ENCODE peak calls at places on chromosomes 13 and 19, in nine cellular contexts. U, G, K, I, B, P, E, M and Q are unnamed samples. For H3K9me3, the result is how much of the 10 kb centered on the place peaks cover.

GRCh38 chr19:11457115-11457514 is 21.7 kb downstream of the PRKCSH start:
- DNase-seq in P (no peak), K (no peak), G (no peak), M (no peak), I (no peak), E (no peak), U (no peak), B (no peak), Q (no peak)

GRCh38 chr19:2558543-2558942 is 82.6 kb downstream of the GADD45B start:
- DNase-seq in B (no peak), P (no peak), U (no peak), G (no peak), E (no peak), I (no peak), K (no peak), M (no peak), Q (no peak)

GRCh38 chr13:31631716-31632115 is 107.6 kb upstream of the RXFP2 start:
- DNase-seq in M (no peak), P (no peak), G (no peak), E (no peak), B (no peak), U (no peak), K (no peak), I (no peak), Q (no peak)

GRCh38 chr19:41541990-41542584 is 33.9 kb upstream of the CEACAM21 start:
- DNase-seq in U (no peak), G (peak), M (no peak), E (peak), B (peak), K (peak), I (peak), P (peak), Q (peak)

GRCh38 chr13:95288899-95289500 is 12.3 kb downstream of the ABCC4 start:
- DNase-seq in K (no peak), U (no peak), M (no peak), B (no peak), G (no peak), I (no peak), E (no peak), P (no peak), Q (no peak)

GRCh38 chr13:98435356-98435755 is 141.6 kb downstream of the STK24 start:
- DNase-seq in B (no peak), U (no peak), M (no peak), P (no peak), I (no peak), E (no peak), G (no peak), K (no peak), Q (no peak)

GRCh38 chr19:58543826-58544590 is at the start of gene TRIM28:
- DNase-seq in I (peak), E (peak), M (peak), B (peak), P (peak), U (peak), K (peak), G (peak), Q (peak)

GRCh38 chr13:100854091-100854490 is 179.5 kb upstream of the TMTC4 start:
- DNase-seq in E (no peak), P (no peak), U (no peak), I (no peak), B (no peak), K (no peak), M (no peak), G (no peak), Q (no peak)

GRCh38 chr19:5801796-5802616 is 2.9 kb upstream of the NRTN start:
- DNase-seq in E (no peak), M (no peak), I (peak), B (no peak), U (no peak), K (no peak), G (peak), P (no peak), Q (no peak)

GRCh38 chr19:10533656-10534386 is 9.9 kb upstream of the ATG4D start:
- DNase-seq in B (no peak), M (no peak), E (no peak), G (peak), U (no peak), I (peak), P (no peak), K (no peak), Q (no peak)

GRCh38 chr13:75705395-75705794 is 69.3 kb downstream of the LMO7 start:
- DNase-seq in B (no peak), I (peak), E (peak), G (peak), M (no peak), P (no peak), U (no peak), K (no peak), Q (no peak)

GRCh38 chr13:100987993-100988392 is 313.4 kb upstream of the TMTC4 start:
- DNase-seq in B (no peak), P (no peak), G (peak), K (no peak), E (no peak), M (no peak), I (peak), U (no peak), Q (peak)

GRCh38 chr13:36819811-36820140 is 754 bp downstream of the RFXAP start:
- DNase-seq in I (peak), K (no peak), B (no peak), U (no peak), G (peak), E (no peak), P (no peak), M (no peak), Q (no peak)

GRCh38 chr19:48642862-48643261 is 3.1 kb downstream of the CA11 start:
- DNase-seq in M (no peak), B (no peak), G (no peak), U (no peak), I (no peak), P (no peak), E (no peak), K (no peak), Q (no peak)

GRCh38 chr13:74026753-74027152 is 107.5 kb downstream of the KLF12 start:
- DNase-seq in I (peak), E (no peak), P (peak), G (no peak), M (no peak), K (peak), U (no peak), B (no peak), Q (no peak)

GRCh38 chr13:49681837-49682236 is 9.4 kb downstream of the EBPL start:
- DNase-seq in K (no peak), G (no peak), U (no peak), P (no peak), I (peak), B (no peak), E (no peak), M (no peak), Q (no peak)

GRCh38 chr19:860481-861098 is 1.1 kb downstream of the CFD start:
- DNase-seq in P (peak), K (peak), G (peak), I (peak), B (peak), E (peak), M (peak), U (peak), Q (peak)

GRCh38 chr13:71339736-71340135 is 527.3 kb downstream of the DACH1 start:
- DNase-seq in M (no peak), K (no peak), P (no peak), G (no peak), E (no peak), I (no peak), U (no peak), B (no peak), Q (no peak)

GRCh38 chr13:54185101-54185500 is 1156.5 kb downstream of the OLFM4 start:
- DNase-seq in B (no peak), I (no peak), P (no peak), M (no peak), K (no peak), U (no peak), E (no peak), G (no peak), Q (no peak)

GRCh38 chr19:14325134-14325533 is 56.1 kb upstream of the ADGRE5 start:
- DNase-seq in M (no peak), I (no peak), K (no peak), B (no peak), P (no peak), G (no peak), U (no peak), E (no peak), Q (no peak)

GRCh38 chr13:21849323-21849722 is 178.4 kb downstream of the FGF9 start:
- DNase-seq in B (no peak), I (peak), U (no peak), K (peak), M (no peak), E (peak), G (peak), P (no peak), Q (peak)

GRCh38 chr13:95367309-95367843 is 66.1 kb upstream of the ABCC4 start:
- DNase-seq in K (no peak), U (no peak), I (no peak), G (no peak), M (no peak), B (no peak), E (no peak), P (no peak), Q (no peak)

GRCh38 chr13:106680796-106681482 is 113.0 kb upstream of the ARGLU1 start:
- DNase-seq in E (no peak), P (no peak), G (no peak), I (no peak), B (no peak), M (no peak), U (no peak), K (no peak), Q (no peak)

GRCh38 chr19:51802775-51803174 is 7.8 kb downstream of the FPR3 start:
- DNase-seq in U (no peak), P (no peak), B (no peak), I (no peak), K (no peak), M (no peak), E (no peak), G (no peak), Q (no peak)

GRCh38 chr19:51799311-51799997 is 4.5 kb downstream of the FPR3 start:
- DNase-seq in U (peak), B (peak), E (no peak), M (peak), P (peak), K (peak), I (peak), G (peak), Q (peak)

GRCh38 chr19:51798958-51799310 is 4.0 kb downstream of the FPR3 start:
- DNase-seq in M (no peak), K (peak), U (peak), B (no peak), I (no peak), G (no peak), E (no peak), P (no peak), Q (peak)

GRCh38 chr19:51799998-51800848 is 5.3 kb downstream of the FPR3 start:
- DNase-seq in G (no peak), I (peak), B (no peak), U (no peak), M (no peak), K (no peak), E (no peak), P (no peak), Q (peak)

DNA sequence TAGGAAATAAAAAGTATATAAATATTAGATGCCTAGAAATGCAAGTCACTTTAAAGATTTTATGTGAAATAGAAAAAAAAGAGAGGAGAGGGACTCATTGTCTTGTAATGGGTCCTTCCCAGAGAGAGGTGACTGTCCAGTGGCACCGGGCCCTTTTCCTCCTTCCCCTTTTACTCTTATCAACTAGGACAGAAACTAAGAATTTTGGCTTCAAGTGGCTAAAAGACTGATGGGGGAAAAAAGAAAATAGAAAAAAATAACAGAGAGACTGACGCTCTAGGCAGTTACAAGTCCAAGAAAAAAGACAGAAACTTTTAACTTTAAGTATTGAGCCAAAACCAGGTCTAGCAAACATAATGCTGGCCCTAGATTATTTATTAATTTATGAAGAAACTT is 5.9 kb downstream of the FPR3 start:
- DNase-seq in M (no peak), G (no peak), U (no peak), P (no peak), K (no peak), B (no peak), E (no peak), I (no peak), Q (no peak)
- H3K9me3 ChIP-seq in M (under half), G (under half), U (under half), P (under half), K (under half), B (under half), E (under half), I (under half), Q (under half)

DNA sequence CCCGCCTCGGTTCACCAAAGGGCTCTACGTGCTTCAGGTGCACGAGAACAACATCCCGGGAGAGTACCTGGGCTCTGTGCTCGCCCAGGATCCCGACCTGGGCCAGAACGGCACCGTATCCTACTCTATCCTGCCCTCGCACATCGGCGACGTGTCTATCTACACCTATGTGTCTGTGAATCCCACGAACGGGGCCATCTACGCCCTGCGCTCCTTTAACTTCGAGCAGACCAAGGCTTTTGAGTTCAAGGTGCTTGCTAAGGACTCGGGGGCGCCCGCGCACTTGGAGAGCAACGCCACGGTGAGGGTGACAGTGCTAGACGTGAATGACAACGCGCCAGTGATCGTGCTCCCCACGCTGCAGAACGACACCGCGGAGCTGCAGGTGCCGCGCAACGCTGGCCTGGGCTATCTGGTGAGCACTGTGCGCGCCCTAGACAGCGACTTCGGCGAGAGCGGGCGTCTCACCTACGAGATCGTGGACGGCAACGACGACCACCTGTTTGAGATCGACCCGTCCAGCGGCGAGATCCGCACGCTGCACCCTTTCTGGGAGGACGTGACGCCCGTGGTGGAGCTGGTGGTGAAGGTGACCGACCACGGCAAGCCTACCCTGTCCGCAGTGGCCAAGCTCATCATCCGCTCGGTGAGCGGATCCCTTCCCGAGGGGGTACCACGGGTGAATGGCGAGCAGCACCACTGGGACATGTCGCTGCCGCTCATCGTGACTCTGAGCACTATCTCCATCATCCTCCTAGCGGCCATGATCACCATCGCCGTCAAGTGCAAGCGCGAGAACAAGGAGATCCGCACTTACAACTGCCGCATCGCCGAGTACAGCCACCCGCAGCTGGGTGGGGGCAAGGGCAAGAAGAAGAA is 2.6 kb downstream of the PCDH17 start:
- DNase-seq in U (no peak), G (no peak), M (no peak), B (no peak), K (no peak), E (no peak), I (no peak), P (peak), Q (peak)
- TF ChIP-seq CTCF in U (no peak), G (no peak), M (no peak), B (no peak), K (no peak), E (no peak), I (no peak), P (no peak), Q (peak)

GRCh38 chr19:55041627-55042343 is 3.7 kb upstream of the GP6 start:
- DNase-seq in M (no peak), P (no peak), U (no peak), K (no peak), B (no peak), E (no peak), I (no peak), G (no peak), Q (no peak)
- TF ChIP-seq POLR2A in M (no peak), P (no peak), U (no peak), K (no peak), B (no peak), E (no peak), I (no peak), G (no peak), Q (no peak)

GRCh38 chr19:33910922-33911321 is 114.3 kb downstream of the KCTD15 start:
- DNase-seq in I (no peak), B (no peak), K (no peak), G (no peak), M (no peak), U (no peak), P (no peak), E (no peak), Q (no peak)

GRCh38 chr19:33916792-33917191 is 120.1 kb downstream of the KCTD15 start:
- DNase-seq in K (no peak), P (no peak), U (no peak), G (no peak), B (no peak), I (no peak), E (no peak), M (no peak), Q (no peak)

GRCh38 chr19:33914599-33914998 is 117.9 kb downstream of the KCTD15 start:
- DNase-seq in P (no peak), B (no peak), I (no peak), K (no peak), M (no peak), G (no peak), U (no peak), E (no peak), Q (no peak)
- H3K9me3 ChIP-seq in P (under half), B (under half), I (under half), K (under half), M (under half), G (under half), U (under half), E (under half), Q (under half)